ENCODE peak calls at places on chromosomes 4 and X, in four cellular contexts. R is GM13976, Q is left ventricle myocardium inferior, T is activated B cell treated with CpG ODN at 0.5 μM for 24 hours. N is an unnamed sample.

GRCh38 chrX:65644621-65645287 is 22.7 kb upstream of the MSN start:
- DNase-seq in T (no peak), Q (peak; percentile 82), R (no peak), N (peak; percentile 60)

GRCh38 chr4:71468086-71468485 is 129.3 kb downstream of the SLC4A4 start:
- DNase-seq in T (no peak), R (no peak), Q (no peak), N (no peak)

GRCh38 chr4:2820216-2820982 is 23.2 kb upstream of the ADD1 start:
- DNase-seq in T (no peak), R (no peak), Q (peak; percentile 11), N (no peak)

GRCh38 chr4:54082168-54082567 is 17.8 kb upstream of the CHIC2 start:
- DNase-seq in T (no peak), R (no peak), Q (no peak), N (peak; percentile 65)

GRCh38 chr4:38164346-38164745 is 204.1 kb downstream of the PTTG2 start:
- DNase-seq in T (no peak), R (no peak), Q (no peak), N (no peak)

GRCh38 chr4:8704632-8705031 is 112.1 kb downstream of the CPZ start:
- DNase-seq in T (no peak), R (no peak), Q (no peak), N (no peak)

GRCh38 chr4:7194251-7195137 is 2.2 kb downstream of the SORCS2 start:
- DNase-seq in T (no peak), R (no peak), Q (peak; percentile 42), N (peak; percentile 55)

GRCh38 chr4:105550641-105551040 is 1.8 kb upstream of the ARHGEF38 start:
- DNase-seq in R (no peak), T (no peak), Q (no peak), N (no peak)

GRCh38 chr4:27289704-27290103 is 429.1 kb downstream of the STIM2 start:
- DNase-seq in R (no peak), Q (no peak), T (no peak), N (no peak)

GRCh38 chr4:24642941-24643628 is 58.7 kb upstream of the DHX15 start:
- DNase-seq in T (no peak), R (no peak), Q (no peak), N (peak; percentile 51)

GRCh38 chr4:112747035-112747434 is 110.1 kb downstream of the LARP7 start:
- DNase-seq in R (no peak), Q (no peak), T (no peak), N (no peak)

GRCh38 chr4:161936625-161937133 is 227.1 kb downstream of the FSTL5 start:
- DNase-seq in T (no peak), Q (no peak), R (no peak), N (no peak)

GRCh38 chr4:82268050-82268825 is 105.6 kb downstream of the HNRNPD start:
- DNase-seq in T (no peak), Q (peak; percentile 28), R (peak; percentile 57), N (peak; percentile 44)

GRCh38 chrX:55057691-55058249 is 17.1 kb upstream of the PAGE2B start:
- DNase-seq in Q (no peak), T (no peak), R (peak; percentile 30), N (peak; percentile 22)

GRCh38 chr4:64384237-64385176 is 24.7 kb downstream of the TECRL start:
- DNase-seq in T (no peak), R (no peak), Q (no peak), N (no peak)

GRCh38 chr4:124483043-124483906 is 229.3 kb downstream of the ANKRD50 start:
- DNase-seq in T (no peak), R (no peak), Q (no peak), N (no peak)

GRCh38 chr4:36256398-36256828 is 12.1 kb upstream of the ARAP2 start:
- DNase-seq in R (peak; percentile 20), Q (no peak), T (no peak), N (no peak)

GRCh38 chr4:48403358-48403757 is 62.0 kb downstream of the SLAIN2 start:
- DNase-seq in Q (no peak), T (no peak), R (no peak), N (no peak)

GRCh38 chrX:41110801-41111625 is 25.8 kb downstream of the USP9X start:
- DNase-seq in Q (no peak), R (no peak), T (no peak), N (no peak)

GRCh38 chr4:19300213-19300612 is 951.5 kb upstream of the SLIT2 start:
- DNase-seq in R (no peak), Q (no peak), T (no peak), N (no peak)

GRCh38 chr4:10180927-10181744 is 64.5 kb upstream of the WDR1 start:
- DNase-seq in Q (no peak), R (peak; percentile 45), T (no peak), N (no peak)

GRCh38 chr4:3766791-3767561 is 791 bp downstream of the ADRA2C start:
- DNase-seq in T (no peak), Q (no peak), R (no peak), N (no peak)

GRCh38 chrX:6095469-6095868 is 133.2 kb downstream of the NLGN4X start:
- DNase-seq in R (no peak), T (no peak), Q (no peak), N (no peak)

GRCh38 chrX:38055170-38055847 is 49.0 kb downstream of the SYTL5 start:
- DNase-seq in Q (no peak), T (no peak), R (no peak), N (no peak)

GRCh38 chr4:7029212-7029611 is 14.0 kb upstream of the TADA2B start:
- DNase-seq in R (no peak), T (no peak), Q (no peak), N (no peak)

GRCh38 chr4:89898304-89898716 is 3.7 kb downstream of the MMRN1 start:
- DNase-seq in R (no peak), Q (no peak), T (no peak), N (peak; percentile 0)

GRCh38 chrX:129495941-129496340 is 27.3 kb downstream of the SMARCA1 start:
- DNase-seq in R (no peak), T (no peak), Q (no peak), N (no peak)

GRCh38 chr4:39237179-39237578 is 54.9 kb downstream of the WDR19 start:
- DNase-seq in T (no peak), R (no peak), Q (no peak), N (no peak)

GRCh38 chr4:145075742-145076472 is 22.1 kb downstream of the ANAPC10 start:
- DNase-seq in T (no peak), Q (no peak), R (no peak), N (no peak)

GRCh38 chrX:17848545-17849265 is 12.4 kb downstream of the RAI2 start:
- DNase-seq in Q (no peak), R (no peak), T (no peak), N (no peak)

GRCh38 chr4:185468999-185469398 is 2.5 kb downstream of the CCDC110 start:
- DNase-seq in T (no peak), Q (no peak), R (no peak), N (no peak)

GRCh38 chrX:52363247-52363883 is 5.5 kb upstream of the XAGE2 start:
- DNase-seq in T (no peak), R (no peak), Q (no peak), N (peak; percentile 28)

GRCh38 chr4:185637162-185637875 is 102.0 kb upstream of the PDLIM3 start:
- DNase-seq in R (no peak), T (no peak), Q (no peak), N (no peak)

GRCh38 chr4:135283934-135284333 is 1082.3 kb upstream of the PABPC4L start:
- DNase-seq in Q (no peak), R (no peak), T (no peak), N (no peak)

GRCh38 chr4:78293348-78293747 is 236.2 kb downstream of the FRAS1 start:
- DNase-seq in T (no peak), R (no peak), Q (no peak), N (no peak)

GRCh38 chrX:112760697-112761096 is 79.9 kb downstream of the AMOT start:
- DNase-seq in Q (no peak), R (no peak), T (no peak), N (no peak)

GRCh38 chr4:153792007-153792892 is 3.4 kb upstream of the SFRP2 start:
- DNase-seq in T (no peak), Q (no peak), R (peak; percentile 49), N (no peak)
- TF ChIP-seq CTCF in T (no peak), Q (peak; percentile 37), R (no peak), N (no peak)

GRCh38 chr4:138177278-138177968 is 64.7 kb downstream of the SLC7A11 start:
- DNase-seq in Q (no peak), R (no peak), T (no peak), N (no peak)

GRCh38 chr4:138178566-138178965 is 63.6 kb downstream of the SLC7A11 start:
- DNase-seq in Q (no peak), R (no peak), T (no peak), N (no peak)

GRCh38 chr4:138181288-138181687 is 60.9 kb downstream of the SLC7A11 start:
- DNase-seq in R (no peak), T (no peak), Q (peak; percentile 19), N (no peak)

GRCh38 chr4:138175337-138175794 is 66.8 kb downstream of the SLC7A11 start:
- DNase-seq in R (no peak), Q (peak; percentile 15), T (no peak), N (no peak)
- TF ChIP-seq CTCF in R (no peak), Q (no peak), T (no peak), N (no peak)

GRCh38 chr4:16199132-16199531 is 27.1 kb downstream of the TAPT1 start:
- DNase-seq in R (no peak), Q (no peak), T (no peak), N (no peak)
- TF ChIP-seq CTCF in R (no peak), Q (peak; percentile 51), T (no peak), N (no peak)

GRCh38 chrX:45718676-45719075 is 518.0 kb upstream of the DIPK2B start:
- DNase-seq in R (no peak), Q (no peak), T (no peak), N (no peak)
- TF ChIP-seq CTCF in R (no peak), Q (no peak), T (no peak), N (no peak)

DNA sequence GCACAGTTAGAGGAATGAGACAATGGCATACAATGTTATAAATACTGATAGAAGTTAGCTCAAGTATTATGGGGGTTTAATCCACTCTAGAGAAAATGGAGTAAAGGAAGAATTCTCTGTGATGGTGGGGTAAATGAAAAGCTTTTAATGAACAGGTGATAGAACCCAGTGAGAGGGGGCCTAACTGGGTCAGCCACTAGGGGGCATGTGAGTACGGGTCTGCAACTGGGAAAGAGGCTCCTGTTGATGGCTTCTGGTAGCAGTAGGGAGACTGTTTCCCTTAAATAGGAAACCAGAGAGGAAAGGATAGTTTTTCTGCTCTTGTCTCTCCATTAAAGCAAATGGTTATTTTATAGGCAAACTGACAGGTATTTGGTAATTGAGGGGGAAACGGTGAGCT is 132.8 kb upstream of the GPR101 start:
- DNase-seq in Q (no peak), R (no peak), T (no peak), N (peak; percentile 1)
- TF ChIP-seq CTCF in Q (no peak), R (peak; percentile 21), T (no peak), N (no peak)

DNA sequence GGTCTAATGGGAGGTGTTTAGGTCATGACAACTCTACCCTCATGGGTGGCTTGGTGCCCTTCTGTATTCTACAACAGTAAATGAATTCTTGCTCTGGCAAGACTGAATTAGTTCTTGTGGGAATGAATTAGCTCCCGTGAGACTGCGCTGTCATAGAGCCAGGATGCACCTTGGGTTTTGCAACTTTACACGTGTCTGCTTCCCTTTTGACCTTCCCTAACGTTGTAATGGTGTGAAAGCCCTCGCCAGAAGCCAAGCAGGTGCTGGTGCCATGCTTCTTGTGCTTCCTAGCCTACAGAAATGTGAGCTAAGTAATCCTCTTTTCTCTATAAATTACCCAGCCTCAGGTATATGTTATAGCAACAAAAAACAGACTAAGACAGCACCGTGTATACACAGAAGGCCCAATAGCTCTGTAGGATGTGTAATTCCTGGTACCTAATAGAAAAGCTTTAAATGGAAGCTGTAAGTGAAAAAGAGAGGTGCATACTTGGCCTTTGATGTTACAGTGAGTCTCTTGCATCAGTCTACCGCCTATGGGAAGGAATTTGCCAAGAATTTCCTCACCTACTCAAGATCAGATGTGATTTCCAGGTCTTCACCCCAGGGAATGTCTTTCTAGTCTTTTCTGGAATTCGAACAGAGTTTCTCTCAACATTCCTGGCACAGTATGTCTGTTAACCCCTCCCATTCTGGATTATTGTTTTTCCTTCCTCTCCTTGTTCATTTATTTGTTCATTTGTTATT is 3.2 kb upstream of the ENPEP start:
- DNase-seq in Q (no peak), T (no peak), R (no peak), N (no peak)
- TF ChIP-seq CTCF in Q (no peak), T (no peak), R (no peak), N (no peak)